ENCODE peak calls at places on chromosomes 6 and 20, in ten cellular contexts. One of them, this sample, is unnamed.

GRCh38 chr6:130033999-130034814 is 15.8 kb downstream of the L3MBTL3 start:
- DNase-seq in lung microvascular endothelial cell: peak
- DNase-seq in astrocyte of the hippocampus: peak
- DNase-seq in Right ventricle myocardium superior: no peak
- DNase-seq in naive B cell: no peak
- DNase-seq in RPMI7951: peak
- DNase-seq in iris pigment epithelial cell: peak
- DNase-seq in glutamatergic neuron: no peak
- DNase-seq in NCI-H774: no peak
- DNase-seq in kidney epithelial cell: no peak
- DNase-seq in this sample: no peak

GRCh38 chr6:53956804-53957203 is 154.4 kb upstream of the MLIP start:
- DNase-seq in NCI-H774: no peak
- DNase-seq in iris pigment epithelial cell: no peak
- DNase-seq in astrocyte of the hippocampus: no peak
- DNase-seq in naive B cell: no peak
- DNase-seq in RPMI7951: no peak
- DNase-seq in glutamatergic neuron: no peak
- DNase-seq in lung microvascular endothelial cell: no peak
- DNase-seq in kidney epithelial cell: no peak
- DNase-seq in Right ventricle myocardium superior: no peak
- DNase-seq in this sample: no peak

GRCh38 chr6:44487002-44487401 is 99.5 kb downstream of the CDC5L start:
- DNase-seq in NCI-H774: no peak
- DNase-seq in astrocyte of the hippocampus: no peak
- DNase-seq in RPMI7951: no peak
- DNase-seq in Right ventricle myocardium superior: no peak
- DNase-seq in glutamatergic neuron: no peak
- DNase-seq in lung microvascular endothelial cell: no peak
- DNase-seq in naive B cell: no peak
- DNase-seq in iris pigment epithelial cell: no peak
- DNase-seq in kidney epithelial cell: no peak
- DNase-seq in this sample: no peak

GRCh38 chr6:5956939-5957338 is 49.8 kb downstream of the NRN1 start:
- DNase-seq in lung microvascular endothelial cell: no peak
- DNase-seq in NCI-H774: no peak
- DNase-seq in naive B cell: no peak
- DNase-seq in iris pigment epithelial cell: no peak
- DNase-seq in glutamatergic neuron: no peak
- DNase-seq in kidney epithelial cell: no peak
- DNase-seq in RPMI7951: peak
- DNase-seq in astrocyte of the hippocampus: no peak
- DNase-seq in Right ventricle myocardium superior: no peak
- DNase-seq in this sample: no peak

GRCh38 chr6:166989427-166990034 is 9.7 kb upstream of the CEP43 start:
- DNase-seq in RPMI7951: peak
- DNase-seq in Right ventricle myocardium superior: no peak
- DNase-seq in glutamatergic neuron: no peak
- DNase-seq in kidney epithelial cell: no peak
- DNase-seq in NCI-H774: peak
- DNase-seq in lung microvascular endothelial cell: peak
- DNase-seq in naive B cell: peak
- DNase-seq in astrocyte of the hippocampus: peak
- DNase-seq in iris pigment epithelial cell: peak
- DNase-seq in this sample: peak

GRCh38 chr6:42402184-42402583 is 49.5 kb downstream of the TRERF1 start:
- DNase-seq in kidney epithelial cell: no peak
- DNase-seq in astrocyte of the hippocampus: peak
- DNase-seq in lung microvascular endothelial cell: no peak
- DNase-seq in NCI-H774: no peak
- DNase-seq in iris pigment epithelial cell: peak
- DNase-seq in glutamatergic neuron: no peak
- DNase-seq in naive B cell: no peak
- DNase-seq in Right ventricle myocardium superior: no peak
- DNase-seq in RPMI7951: peak
- DNase-seq in this sample: no peak

GRCh38 chr6:30463651-30464618 is 25.4 kb upstream of the HLA-E start:
- DNase-seq in NCI-H774: no peak
- DNase-seq in Right ventricle myocardium superior: peak
- DNase-seq in iris pigment epithelial cell: peak
- DNase-seq in astrocyte of the hippocampus: peak
- DNase-seq in lung microvascular endothelial cell: no peak
- DNase-seq in RPMI7951: peak
- DNase-seq in glutamatergic neuron: no peak
- DNase-seq in kidney epithelial cell: no peak
- DNase-seq in naive B cell: peak
- DNase-seq in this sample: no peak

GRCh38 chr6:109224107-109224875 is 129.0 kb downstream of the CEP57L1 start:
- DNase-seq in iris pigment epithelial cell: no peak
- DNase-seq in kidney epithelial cell: no peak
- DNase-seq in naive B cell: no peak
- DNase-seq in RPMI7951: no peak
- DNase-seq in lung microvascular endothelial cell: no peak
- DNase-seq in glutamatergic neuron: no peak
- DNase-seq in astrocyte of the hippocampus: no peak
- DNase-seq in NCI-H774: no peak
- DNase-seq in Right ventricle myocardium superior: no peak
- DNase-seq in this sample: no peak

GRCh38 chr6:30207619-30208295 is 5.4 kb downstream of the TRIM26 start:
- DNase-seq in naive B cell: no peak
- DNase-seq in RPMI7951: no peak
- DNase-seq in NCI-H774: no peak
- DNase-seq in astrocyte of the hippocampus: peak
- DNase-seq in iris pigment epithelial cell: peak
- DNase-seq in glutamatergic neuron: no peak
- DNase-seq in kidney epithelial cell: no peak
- DNase-seq in lung microvascular endothelial cell: no peak
- DNase-seq in Right ventricle myocardium superior: no peak
- DNase-seq in this sample: no peak

GRCh38 chr20:44074252-44075151 is 112.5 kb downstream of the JPH2 start:
- DNase-seq in kidney epithelial cell: peak
- DNase-seq in RPMI7951: peak
- DNase-seq in astrocyte of the hippocampus: peak
- DNase-seq in naive B cell: no peak
- DNase-seq in iris pigment epithelial cell: peak
- DNase-seq in lung microvascular endothelial cell: no peak
- DNase-seq in Right ventricle myocardium superior: peak
- DNase-seq in glutamatergic neuron: no peak
- DNase-seq in NCI-H774: peak
- DNase-seq in this sample: no peak

GRCh38 chr6:906920-907319 is 214.0 kb upstream of the EXOC2 start:
- DNase-seq in astrocyte of the hippocampus: peak
- DNase-seq in iris pigment epithelial cell: peak
- DNase-seq in glutamatergic neuron: no peak
- DNase-seq in naive B cell: no peak
- DNase-seq in RPMI7951: no peak
- DNase-seq in kidney epithelial cell: no peak
- DNase-seq in NCI-H774: no peak
- DNase-seq in lung microvascular endothelial cell: no peak
- DNase-seq in Right ventricle myocardium superior: no peak
- DNase-seq in this sample: no peak

GRCh38 chr20:36128463-36129176 is 25.9 kb upstream of the EPB41L1 start:
- DNase-seq in naive B cell: no peak
- DNase-seq in glutamatergic neuron: peak
- DNase-seq in NCI-H774: no peak
- DNase-seq in astrocyte of the hippocampus: peak
- DNase-seq in kidney epithelial cell: peak
- DNase-seq in iris pigment epithelial cell: peak
- DNase-seq in Right ventricle myocardium superior: no peak
- DNase-seq in lung microvascular endothelial cell: no peak
- DNase-seq in RPMI7951: peak
- DNase-seq in this sample: no peak

GRCh38 chr6:33103776-33104175 is 28.0 kb downstream of the HLA-DPB1 start:
- DNase-seq in NCI-H774: no peak
- DNase-seq in lung microvascular endothelial cell: no peak
- DNase-seq in astrocyte of the hippocampus: no peak
- DNase-seq in iris pigment epithelial cell: no peak
- DNase-seq in Right ventricle myocardium superior: no peak
- DNase-seq in naive B cell: no peak
- DNase-seq in RPMI7951: no peak
- DNase-seq in kidney epithelial cell: no peak
- DNase-seq in glutamatergic neuron: no peak
- DNase-seq in this sample: no peak

GRCh38 chr6:125019873-125020272 is 57.6 kb downstream of the RNF217 start:
- DNase-seq in NCI-H774: no peak
- DNase-seq in naive B cell: no peak
- DNase-seq in iris pigment epithelial cell: no peak
- DNase-seq in glutamatergic neuron: no peak
- DNase-seq in Right ventricle myocardium superior: no peak
- DNase-seq in kidney epithelial cell: no peak
- DNase-seq in RPMI7951: no peak
- DNase-seq in astrocyte of the hippocampus: peak
- DNase-seq in lung microvascular endothelial cell: no peak
- DNase-seq in this sample: no peak

GRCh38 chr6:77879527-77879926 is 226.7 kb downstream of the MEI4 start:
- DNase-seq in lung microvascular endothelial cell: no peak
- DNase-seq in glutamatergic neuron: no peak
- DNase-seq in RPMI7951: no peak
- DNase-seq in kidney epithelial cell: no peak
- DNase-seq in iris pigment epithelial cell: no peak
- DNase-seq in Right ventricle myocardium superior: no peak
- DNase-seq in NCI-H774: no peak
- DNase-seq in naive B cell: no peak
- DNase-seq in astrocyte of the hippocampus: no peak
- DNase-seq in this sample: no peak

GRCh38 chr6:129029778-129030177 is 146.8 kb downstream of the LAMA2 start:
- DNase-seq in lung microvascular endothelial cell: no peak
- DNase-seq in glutamatergic neuron: no peak
- DNase-seq in naive B cell: no peak
- DNase-seq in RPMI7951: peak
- DNase-seq in kidney epithelial cell: no peak
- DNase-seq in iris pigment epithelial cell: peak
- DNase-seq in Right ventricle myocardium superior: no peak
- DNase-seq in astrocyte of the hippocampus: no peak
- DNase-seq in NCI-H774: no peak
- DNase-seq in this sample: no peak

GRCh38 chr20:20217626-20218025 is 150.3 kb upstream of the INSM1 start:
- DNase-seq in lung microvascular endothelial cell: no peak
- DNase-seq in RPMI7951: no peak
- DNase-seq in naive B cell: no peak
- DNase-seq in Right ventricle myocardium superior: no peak
- DNase-seq in iris pigment epithelial cell: no peak
- DNase-seq in kidney epithelial cell: no peak
- DNase-seq in glutamatergic neuron: no peak
- DNase-seq in NCI-H774: no peak
- DNase-seq in astrocyte of the hippocampus: no peak
- DNase-seq in this sample: peak

GRCh38 chr6:51153109-51153508 is 334.4 kb downstream of the TFAP2B start:
- DNase-seq in RPMI7951: no peak
- DNase-seq in kidney epithelial cell: no peak
- DNase-seq in lung microvascular endothelial cell: no peak
- DNase-seq in naive B cell: no peak
- DNase-seq in iris pigment epithelial cell: no peak
- DNase-seq in Right ventricle myocardium superior: no peak
- DNase-seq in astrocyte of the hippocampus: no peak
- DNase-seq in NCI-H774: no peak
- DNase-seq in glutamatergic neuron: no peak
- DNase-seq in this sample: no peak

GRCh38 chr20:63567382-63568169 is 6.5 kb downstream of the HELZ2 start:
- DNase-seq in iris pigment epithelial cell: peak
- DNase-seq in NCI-H774: no peak
- DNase-seq in lung microvascular endothelial cell: no peak
- DNase-seq in astrocyte of the hippocampus: no peak
- DNase-seq in glutamatergic neuron: no peak
- DNase-seq in RPMI7951: peak
- DNase-seq in kidney epithelial cell: no peak
- DNase-seq in Right ventricle myocardium superior: peak
- DNase-seq in naive B cell: peak
- DNase-seq in this sample: no peak

GRCh38 chr6:148738939-148739821 is 7.7 kb upstream of the UST start:
- DNase-seq in glutamatergic neuron: no peak
- DNase-seq in lung microvascular endothelial cell: no peak
- DNase-seq in kidney epithelial cell: no peak
- DNase-seq in iris pigment epithelial cell: peak
- DNase-seq in naive B cell: no peak
- DNase-seq in Right ventricle myocardium superior: no peak
- DNase-seq in astrocyte of the hippocampus: no peak
- DNase-seq in NCI-H774: no peak
- DNase-seq in RPMI7951: no peak
- DNase-seq in this sample: no peak

GRCh38 chr6:131846023-131846663 is 38.3 kb downstream of the ENPP1 start:
- DNase-seq in RPMI7951: no peak
- DNase-seq in lung microvascular endothelial cell: no peak
- DNase-seq in Right ventricle myocardium superior: no peak
- DNase-seq in iris pigment epithelial cell: no peak
- DNase-seq in kidney epithelial cell: no peak
- DNase-seq in astrocyte of the hippocampus: no peak
- DNase-seq in naive B cell: no peak
- DNase-seq in glutamatergic neuron: no peak
- DNase-seq in NCI-H774: no peak
- DNase-seq in this sample: no peak

This sample was measured in NCI-H748 treated with DMSO at 0.1 percent for 48 hours.